ENCODE peak calls at places on chromosomes 16 and 17, in five cellular contexts. O is tibial nerve, N is upper lobe of right lung, K is K562, F is heart right ventricle. I is an unnamed sample.

GRCh38 chr16:85554114-85554790 is 58.9 kb upstream of the GSE1 start:
- DNase-seq in O (peak; percentile 78), N (peak; percentile 81), K (peak; percentile 52), F (peak; percentile 82), I (peak; percentile 89)

GRCh38 chr16:89484923-89485679 is 5.3 kb downstream of the ANKRD11 start:
- DNase-seq in O (no peak), N (no peak), K (no peak), F (no peak), I (no peak)

GRCh38 chr16:89925596-89926079 is 2.5 kb downstream of the TUBB3 start:
- DNase-seq in O (no peak), N (no peak), K (no peak), F (no peak), I (no peak)

GRCh38 chr17:59963738-59964454 is 644 bp downstream of the RNFT1 start:
- DNase-seq in O (peak; percentile 42), N (no peak), K (peak; percentile 19), F (peak; percentile 40), I (peak; percentile 70)

GRCh38 chr16:85416267-85417109 is 196.6 kb upstream of the GSE1 start:
- DNase-seq in O (no peak), N (peak; percentile 94), K (peak; percentile 94), F (peak; percentile 45), I (peak; percentile 95)

GRCh38 chr17:46158323-46159296 is 34.6 kb downstream of the KANSL1 start:
- DNase-seq in O (no peak), N (no peak), K (no peak), F (no peak), I (no peak)

GRCh38 chr17:69763503-69763902 is 311.5 kb upstream of the KCNJ16 start:
- DNase-seq in O (no peak), N (no peak), K (no peak), F (no peak), I (no peak)

GRCh38 chr16:75308011-75308410 is 56.6 kb upstream of the BCAR1 start:
- DNase-seq in O (no peak), N (no peak), K (no peak), F (no peak), I (no peak)

GRCh38 chr17:50059759-50060273 is 3.9 kb downstream of the ITGA3 start:
- DNase-seq in O (no peak), N (no peak), K (no peak), F (no peak), I (no peak)

GRCh38 chr17:79950306-79950705 is 85.4 kb downstream of the TBC1D16 start:
- DNase-seq in O (no peak), N (peak; percentile 61), K (no peak), F (no peak), I (peak; percentile 77)

GRCh38 chr17:19663097-19663496 is 14.5 kb downstream of the ALDH3A2 start:
- DNase-seq in O (no peak), N (no peak), K (no peak), F (no peak), I (no peak)

GRCh38 chr17:40065041-40065770 is 2.4 kb downstream of the THRA start:
- DNase-seq in O (no peak), N (no peak), K (no peak), F (no peak), I (no peak)
- H3K4me1 ChIP-seq in O (peaks cover 58% of the 10 kb centered on the region), N (peaks cover 53% of the 10 kb centered on the region), K (peaks cover 82% of the 10 kb centered on the region), F (peaks cover 73% of the 10 kb centered on the region), I (peaks cover 35% of the 10 kb centered on the region)

GRCh38 chr16:12468552-12468951 is 335.1 kb downstream of the CPPED1 start:
- DNase-seq in O (no peak), N (no peak), K (no peak), F (no peak), I (no peak)
- TF ChIP-seq CTCF in O (no peak), N (no peak), K (peak; percentile 17), F (no peak), I (no peak)

GRCh38 chr17:351875-352420 is 659 bp downstream of the RPH3AL start:
- DNase-seq in O (no peak), N (no peak), K (no peak), F (no peak), I (no peak)
- H3K27ac ChIP-seq in O (peak overlapping the region; percentile 70), N (peak overlapping the region; percentile 87), K (no peak overlapping the region), F (peak overlapping the region; percentile 92), I (peak overlapping the region; percentile 87)

GRCh38 chr17:64399071-64399766 is 8.6 kb upstream of the PECAM1 start:
- DNase-seq in O (no peak), N (no peak), K (no peak), F (no peak), I (no peak)
- H3K4me1 ChIP-seq in O (peaks cover 4% of the 10 kb centered on the region), N (peaks cover 4% of the 10 kb centered on the region), K (no peaks in the 10 kb centered on the region), F (peaks cover 5% of the 10 kb centered on the region), I (peaks cover 79% of the 10 kb centered on the region)

DNA sequence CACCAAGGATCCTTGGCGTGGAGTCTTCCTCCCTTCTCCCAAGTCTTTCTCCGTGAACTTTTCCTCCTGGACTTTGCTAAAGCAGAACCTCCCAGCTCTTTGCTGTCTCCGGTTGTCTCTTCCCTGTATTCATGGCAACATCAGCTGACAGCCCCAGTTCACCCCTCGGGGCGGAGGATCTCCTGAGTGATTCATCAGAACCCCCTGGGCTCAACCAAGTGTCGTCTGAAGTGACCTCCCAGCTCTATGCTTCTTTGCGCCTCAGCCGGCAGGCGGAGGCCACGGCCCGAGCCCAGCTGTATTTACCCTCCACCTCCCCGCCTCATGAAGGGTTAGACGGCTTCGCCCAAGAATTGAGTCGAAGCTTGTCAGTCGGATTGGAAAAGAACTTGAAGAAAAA is 943 bp downstream of the CNTROB start:
- DNase-seq in O (no peak), N (peak; percentile 80), K (peak; percentile 69), F (no peak), I (peak; percentile 85)
- TF ChIP-seq CTCF in O (peak; percentile 16), N (no peak), K (peak; percentile 43), F (no peak), I (no peak)

DNA sequence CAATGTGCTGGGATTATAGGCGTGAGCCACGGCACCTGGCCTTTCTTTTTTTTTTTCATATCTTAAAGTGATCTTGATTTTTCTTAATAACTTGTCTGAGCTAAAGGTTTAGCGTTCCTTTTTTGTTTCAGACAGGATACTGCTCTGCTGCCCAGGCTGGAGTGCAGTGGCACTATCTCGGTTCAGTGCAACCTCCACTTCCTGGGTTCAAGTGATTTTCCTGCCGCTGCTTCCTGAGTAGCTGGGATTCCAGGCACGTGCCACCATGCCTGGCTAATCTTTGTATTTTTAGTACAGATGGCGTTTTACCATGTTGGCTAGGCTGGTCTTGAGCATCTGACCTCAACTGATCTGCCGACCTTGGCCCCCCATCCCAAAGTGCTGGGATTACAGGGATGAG is 4.0 kb downstream of the RUSF1 start:
- DNase-seq in O (no peak), N (no peak), K (no peak), F (no peak), I (no peak)
- H3K27ac ChIP-seq in O (no peak overlapping the region), N (peak overlapping the region; percentile 15), K (no peak overlapping the region), F (peak overlapping the region; percentile 54), I (peak overlapping the region; percentile 30)

GRCh38 chr16:68455631-68456030 is 7.3 kb upstream of the SMPD3 start:
- DNase-seq in O (no peak), N (no peak), K (no peak), F (no peak), I (no peak)
- H3K4me1 ChIP-seq in O (no peaks in the 10 kb centered on the region), N (no peaks in the 10 kb centered on the region), K (no peaks in the 10 kb centered on the region), F (no peaks in the 10 kb centered on the region), I (no peaks in the 10 kb centered on the region)